ENCODE peak calls at places on chromosomes 3 and 15, in nine cellular contexts. One of them, this sample, is unnamed.

GRCh38 chr3:6736781-6737180 is 124.1 kb upstream of the GRM7 start:
- DNase-seq in SJCRH30: no peak
- DNase-seq in colonic mucosa: no peak
- DNase-seq in GM23338: no peak
- DNase-seq in IMR-90: no peak
- DNase-seq in left ventricle myocardium inferior: no peak
- DNase-seq in H9: no peak
- DNase-seq in adrenal gland: no peak
- DNase-seq in heart right ventricle: no peak
- DNase-seq in this sample: no peak

GRCh38 chr3:161343986-161344385 is 27.3 kb downstream of the SPTSSB start:
- DNase-seq in colonic mucosa: no peak
- DNase-seq in IMR-90: no peak
- DNase-seq in GM23338: no peak
- DNase-seq in SJCRH30: no peak
- DNase-seq in H9: no peak
- DNase-seq in left ventricle myocardium inferior: no peak
- DNase-seq in heart right ventricle: no peak
- DNase-seq in adrenal gland: no peak
- DNase-seq in this sample: no peak

GRCh38 chr3:52324676-52325075 is 8.6 kb downstream of the DNAH1 start:
- DNase-seq in H9: no peak
- DNase-seq in SJCRH30: no peak
- DNase-seq in adrenal gland: no peak
- DNase-seq in left ventricle myocardium inferior: no peak
- DNase-seq in IMR-90: no peak
- DNase-seq in GM23338: no peak
- DNase-seq in colonic mucosa: no peak
- DNase-seq in heart right ventricle: no peak
- DNase-seq in this sample: no peak

GRCh38 chr15:82648257-82649103 is 1.3 kb upstream of the CPEB1 start:
- DNase-seq in GM23338: peak; percentile 80
- DNase-seq in H9: peak; percentile 70
- DNase-seq in SJCRH30: no peak
- DNase-seq in left ventricle myocardium inferior: no peak
- DNase-seq in heart right ventricle: no peak
- DNase-seq in IMR-90: no peak
- DNase-seq in colonic mucosa: no peak
- DNase-seq in adrenal gland: no peak
- DNase-seq in this sample: peak; percentile 17

GRCh38 chr15:96349034-96349932 is 18.8 kb downstream of the NR2F2 start:
- DNase-seq in adrenal gland: no peak
- DNase-seq in GM23338: no peak
- DNase-seq in left ventricle myocardium inferior: no peak
- DNase-seq in heart right ventricle: no peak
- DNase-seq in H9: no peak
- DNase-seq in colonic mucosa: no peak
- DNase-seq in SJCRH30: no peak
- DNase-seq in IMR-90: no peak
- DNase-seq in this sample: no peak

GRCh38 chr3:170961616-170962400 is 53.4 kb upstream of the EIF5A2 start:
- DNase-seq in adrenal gland: no peak
- DNase-seq in left ventricle myocardium inferior: no peak
- DNase-seq in SJCRH30: peak; percentile 52
- DNase-seq in GM23338: peak; percentile 53
- DNase-seq in heart right ventricle: no peak
- DNase-seq in H9: no peak
- DNase-seq in IMR-90: peak; percentile 54
- DNase-seq in colonic mucosa: peak; percentile 27
- DNase-seq in this sample: no peak

GRCh38 chr3:43366880-43367279 is 80.5 kb downstream of the SNRK start:
- DNase-seq in heart right ventricle: peak; percentile 36
- DNase-seq in left ventricle myocardium inferior: no peak
- DNase-seq in adrenal gland: no peak
- DNase-seq in IMR-90: no peak
- DNase-seq in SJCRH30: no peak
- DNase-seq in GM23338: no peak
- DNase-seq in H9: no peak
- DNase-seq in colonic mucosa: no peak
- DNase-seq in this sample: no peak

GRCh38 chr3:27578032-27578431 is 93.8 kb upstream of the SLC4A7 start:
- DNase-seq in GM23338: no peak
- DNase-seq in H9: no peak
- DNase-seq in colonic mucosa: no peak
- DNase-seq in heart right ventricle: no peak
- DNase-seq in adrenal gland: peak; percentile 60
- DNase-seq in left ventricle myocardium inferior: no peak
- DNase-seq in IMR-90: peak; percentile 60
- DNase-seq in SJCRH30: no peak
- DNase-seq in this sample: no peak

GRCh38 chr3:158347966-158348365 is 223.0 kb upstream of the MLF1 start:
- DNase-seq in SJCRH30: no peak
- DNase-seq in adrenal gland: no peak
- DNase-seq in H9: no peak
- DNase-seq in GM23338: no peak
- DNase-seq in colonic mucosa: no peak
- DNase-seq in IMR-90: peak; percentile 11
- DNase-seq in heart right ventricle: no peak
- DNase-seq in left ventricle myocardium inferior: no peak
- DNase-seq in this sample: no peak

GRCh38 chr3:153458881-153459280 is 296.9 kb downstream of the RAP2B start:
- DNase-seq in GM23338: no peak
- DNase-seq in adrenal gland: no peak
- DNase-seq in colonic mucosa: no peak
- DNase-seq in heart right ventricle: no peak
- DNase-seq in IMR-90: no peak
- DNase-seq in left ventricle myocardium inferior: no peak
- DNase-seq in SJCRH30: no peak
- DNase-seq in H9: no peak
- DNase-seq in this sample: no peak

GRCh38 chr15:44102675-44103254 is 92.3 kb downstream of the FRMD5 start:
- DNase-seq in SJCRH30: peak; percentile 72
- DNase-seq in GM23338: no peak
- DNase-seq in left ventricle myocardium inferior: no peak
- DNase-seq in H9: no peak
- DNase-seq in IMR-90: peak; percentile 99
- DNase-seq in adrenal gland: peak; percentile 69
- DNase-seq in colonic mucosa: no peak
- DNase-seq in heart right ventricle: peak; percentile 15
- DNase-seq in this sample: no peak

GRCh38 chr3:32406481-32407408 is 15.1 kb downstream of the CMTM7 start:
- DNase-seq in GM23338: no peak
- DNase-seq in SJCRH30: no peak
- DNase-seq in H9: no peak
- DNase-seq in colonic mucosa: no peak
- DNase-seq in heart right ventricle: no peak
- DNase-seq in IMR-90: no peak
- DNase-seq in adrenal gland: no peak
- DNase-seq in left ventricle myocardium inferior: no peak
- DNase-seq in this sample: no peak

GRCh38 chr15:89822030-89822429 is 7.4 kb upstream of the ANPEP start:
- DNase-seq in colonic mucosa: no peak
- DNase-seq in GM23338: no peak
- DNase-seq in SJCRH30: peak; percentile 65
- DNase-seq in adrenal gland: no peak
- DNase-seq in heart right ventricle: no peak
- DNase-seq in H9: no peak
- DNase-seq in IMR-90: no peak
- DNase-seq in left ventricle myocardium inferior: no peak
- DNase-seq in this sample: no peak

GRCh38 chr15:67762610-67763368 is 62.5 kb upstream of the SKOR1 start:
- DNase-seq in left ventricle myocardium inferior: no peak
- DNase-seq in H9: no peak
- DNase-seq in colonic mucosa: no peak
- DNase-seq in SJCRH30: peak; percentile 57
- DNase-seq in GM23338: no peak
- DNase-seq in IMR-90: peak; percentile 34
- DNase-seq in adrenal gland: peak; percentile 20
- DNase-seq in heart right ventricle: no peak
- DNase-seq in this sample: no peak
- H3K27me3 ChIP-seq in left ventricle myocardium inferior: no peaks in the 10 kb centered on the region
- H3K27me3 ChIP-seq in H9: no peaks in the 10 kb centered on the region
- H3K27me3 ChIP-seq in colonic mucosa: no peaks in the 10 kb centered on the region
- H3K27me3 ChIP-seq in SJCRH30: no peaks in the 10 kb centered on the region
- H3K27me3 ChIP-seq in GM23338: no peaks in the 10 kb centered on the region
- H3K27me3 ChIP-seq in IMR-90: no peaks in the 10 kb centered on the region
- H3K27me3 ChIP-seq in adrenal gland: no peaks in the 10 kb centered on the region
- H3K27me3 ChIP-seq in heart right ventricle: no peaks in the 10 kb centered on the region
- H3K27me3 ChIP-seq in this sample: no peaks in the 10 kb centered on the region

GRCh38 chr3:124701687-124702086 is 28.6 kb upstream of the UMPS start:
- DNase-seq in GM23338: no peak
- DNase-seq in left ventricle myocardium inferior: no peak
- DNase-seq in H9: no peak
- DNase-seq in SJCRH30: no peak
- DNase-seq in heart right ventricle: no peak
- DNase-seq in colonic mucosa: no peak
- DNase-seq in adrenal gland: no peak
- DNase-seq in IMR-90: peak; percentile 79
- DNase-seq in this sample: no peak

GRCh38 chr3:124702950-124703349 is 27.3 kb upstream of the UMPS start:
- DNase-seq in GM23338: no peak
- DNase-seq in heart right ventricle: no peak
- DNase-seq in adrenal gland: no peak
- DNase-seq in SJCRH30: no peak
- DNase-seq in colonic mucosa: no peak
- DNase-seq in H9: no peak
- DNase-seq in left ventricle myocardium inferior: no peak
- DNase-seq in IMR-90: no peak
- DNase-seq in this sample: no peak

GRCh38 chr3:124705552-124705951 is 24.7 kb upstream of the UMPS start:
- DNase-seq in colonic mucosa: no peak
- DNase-seq in H9: no peak
- DNase-seq in adrenal gland: no peak
- DNase-seq in IMR-90: no peak
- DNase-seq in heart right ventricle: no peak
- DNase-seq in SJCRH30: no peak
- DNase-seq in GM23338: no peak
- DNase-seq in left ventricle myocardium inferior: no peak
- DNase-seq in this sample: no peak

DNA sequence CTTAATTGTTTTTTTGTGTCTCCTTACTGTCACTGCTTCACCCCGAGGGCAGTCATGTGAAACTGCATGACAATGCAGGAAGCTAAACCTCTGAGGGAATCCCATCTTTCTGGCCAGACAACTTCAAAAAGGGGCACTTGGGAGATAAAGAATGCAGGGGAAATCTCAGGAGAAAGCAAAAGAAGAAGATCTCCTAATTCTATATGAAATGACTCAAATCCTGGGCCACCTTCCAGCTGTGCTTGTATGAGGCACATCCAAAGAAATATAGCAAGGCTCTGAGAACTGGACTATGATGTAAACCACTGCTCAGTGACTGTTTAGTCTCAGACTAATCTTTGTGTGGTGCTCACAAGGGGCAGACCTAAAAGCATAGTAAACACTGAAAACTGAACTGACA is 22.6 kb upstream of the UMPS start:
- DNase-seq in adrenal gland: no peak
- DNase-seq in heart right ventricle: no peak
- DNase-seq in SJCRH30: no peak
- DNase-seq in GM23338: peak; percentile 66
- DNase-seq in left ventricle myocardium inferior: no peak
- DNase-seq in H9: peak; percentile 45
- DNase-seq in IMR-90: peak; percentile 95
- DNase-seq in colonic mucosa: no peak
- DNase-seq in this sample: no peak
- H3K27ac ChIP-seq in adrenal gland: no peak overlapping the region
- H3K27ac ChIP-seq in heart right ventricle: no peak overlapping the region
- H3K27ac ChIP-seq in SJCRH30: no peak overlapping the region
- H3K27ac ChIP-seq in GM23338: no peak overlapping the region
- H3K27ac ChIP-seq in left ventricle myocardium inferior: no peak overlapping the region
- H3K27ac ChIP-seq in H9: no peak overlapping the region
- H3K27ac ChIP-seq in IMR-90: no peak overlapping the region
- H3K27ac ChIP-seq in colonic mucosa: no peak overlapping the region
- H3K27ac ChIP-seq in this sample: no peak overlapping the region

GRCh38 chr3:56467801-56468183 is 475 bp downstream of the ERC2 start:
- DNase-seq in SJCRH30: peak; percentile 45
- DNase-seq in GM23338: peak; percentile 53
- DNase-seq in colonic mucosa: no peak
- DNase-seq in H9: no peak
- DNase-seq in left ventricle myocardium inferior: no peak
- DNase-seq in IMR-90: no peak
- DNase-seq in adrenal gland: no peak
- DNase-seq in heart right ventricle: no peak
- DNase-seq in this sample: no peak

GRCh38 chr3:56469141-56469540 is 874 bp upstream of the ERC2 start:
- DNase-seq in adrenal gland: no peak
- DNase-seq in left ventricle myocardium inferior: no peak
- DNase-seq in heart right ventricle: no peak
- DNase-seq in colonic mucosa: no peak
- DNase-seq in SJCRH30: no peak
- DNase-seq in H9: no peak
- DNase-seq in GM23338: no peak
- DNase-seq in IMR-90: no peak
- DNase-seq in this sample: no peak

GRCh38 chr3:56468184-56469106 is at the start of gene ERC2:
- DNase-seq in GM23338: peak; percentile 96
- DNase-seq in IMR-90: no peak
- DNase-seq in left ventricle myocardium inferior: peak; percentile 27
- DNase-seq in SJCRH30: peak; percentile 77
- DNase-seq in colonic mucosa: peak; percentile 52
- DNase-seq in adrenal gland: peak; percentile 57
- DNase-seq in heart right ventricle: peak; percentile 25
- DNase-seq in H9: peak; percentile 94
- DNase-seq in this sample: peak; percentile 53

GRCh38 chr3:56467108-56467507 is 1.2 kb downstream of the ERC2 start:
- DNase-seq in left ventricle myocardium inferior: peak; percentile 62
- DNase-seq in IMR-90: peak; percentile 43
- DNase-seq in SJCRH30: peak; percentile 95
- DNase-seq in H9: peak; percentile 95
- DNase-seq in adrenal gland: peak; percentile 87
- DNase-seq in GM23338: peak; percentile 98
- DNase-seq in heart right ventricle: peak; percentile 76
- DNase-seq in colonic mucosa: peak; percentile 86
- DNase-seq in this sample: peak; percentile 66

DNA sequence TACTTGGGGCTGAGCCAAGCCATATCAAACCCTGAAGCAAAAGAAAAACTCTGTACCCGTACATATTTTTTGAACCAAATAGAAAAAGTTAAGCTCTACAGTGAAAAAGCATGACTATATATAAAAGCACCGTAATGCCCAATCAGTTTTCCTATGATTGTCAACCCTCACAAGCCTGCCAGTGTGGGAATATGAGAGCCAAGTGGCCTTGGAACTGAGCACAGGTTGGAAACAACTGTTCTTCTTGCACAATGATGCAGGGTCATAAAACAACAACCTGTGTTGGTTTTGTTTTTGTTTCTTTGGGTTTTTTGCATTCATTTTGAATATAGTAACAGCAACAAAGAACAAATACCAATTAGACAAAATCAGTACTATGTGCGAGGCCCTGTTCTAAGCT is 3.5 kb upstream of the ERC2 start:
- DNase-seq in colonic mucosa: no peak
- DNase-seq in SJCRH30: no peak
- DNase-seq in H9: no peak
- DNase-seq in IMR-90: no peak
- DNase-seq in left ventricle myocardium inferior: no peak
- DNase-seq in GM23338: no peak
- DNase-seq in adrenal gland: no peak
- DNase-seq in heart right ventricle: no peak
- DNase-seq in this sample: no peak
- H3K27me3 ChIP-seq in colonic mucosa: peaks cover 5% of the 10 kb centered on the region
- H3K27me3 ChIP-seq in SJCRH30: no peaks in the 10 kb centered on the region
- H3K27me3 ChIP-seq in H9: no peaks in the 10 kb centered on the region
- H3K27me3 ChIP-seq in IMR-90: peaks cover 8% of the 10 kb centered on the region
- H3K27me3 ChIP-seq in left ventricle myocardium inferior: peaks cover 49% of the 10 kb centered on the region
- H3K27me3 ChIP-seq in GM23338: no peaks in the 10 kb centered on the region
- H3K27me3 ChIP-seq in adrenal gland: no peaks in the 10 kb centered on the region
- H3K27me3 ChIP-seq in heart right ventricle: no peaks in the 10 kb centered on the region
- H3K27me3 ChIP-seq in this sample: no peaks in the 10 kb centered on the region

GRCh38 chr3:99961756-99962515 is 144.3 kb downstream of the CMSS1 start:
- DNase-seq in left ventricle myocardium inferior: no peak
- DNase-seq in colonic mucosa: no peak
- DNase-seq in SJCRH30: no peak
- DNase-seq in GM23338: no peak
- DNase-seq in H9: no peak
- DNase-seq in IMR-90: no peak
- DNase-seq in adrenal gland: no peak
- DNase-seq in heart right ventricle: no peak
- DNase-seq in this sample: no peak
- H3K27ac ChIP-seq in left ventricle myocardium inferior: peak overlapping the region; percentile 13
- H3K27ac ChIP-seq in colonic mucosa: no peak overlapping the region
- H3K27ac ChIP-seq in SJCRH30: no peak overlapping the region
- H3K27ac ChIP-seq in GM23338: no peak overlapping the region
- H3K27ac ChIP-seq in H9: no peak overlapping the region
- H3K27ac ChIP-seq in IMR-90: peak overlapping the region; percentile 83
- H3K27ac ChIP-seq in adrenal gland: no peak overlapping the region
- H3K27ac ChIP-seq in heart right ventricle: no peak overlapping the region
- H3K27ac ChIP-seq in this sample: peak overlapping the region; percentile 40

This sample was measured in psoas muscle.